ENCODE peak calls at places on chromosomes 16 and 17, in nine cellular contexts. One of them, this sample, is unnamed.

GRCh38 chr17:69246726-69247375 is 18.2 kb upstream of the ABCA10 start:
- DNase-seq in adrenal gland: no peak
- DNase-seq in A549: peak; percentile 31
- DNase-seq in sigmoid colon: no peak
- DNase-seq in IMR-90: peak; percentile 55
- DNase-seq in body of pancreas: no peak
- DNase-seq in suprapubic skin: no peak
- DNase-seq in uterus: no peak
- DNase-seq in ovary: no peak
- DNase-seq in this sample: no peak

GRCh38 chr17:31008374-31009035 is 37.7 kb downstream of the RNF135 start:
- DNase-seq in suprapubic skin: peak; percentile 72
- DNase-seq in adrenal gland: peak; percentile 55
- DNase-seq in ovary: peak; percentile 61
- DNase-seq in body of pancreas: peak; percentile 74
- DNase-seq in sigmoid colon: peak; percentile 73
- DNase-seq in uterus: peak; percentile 30
- DNase-seq in IMR-90: peak; percentile 45
- DNase-seq in A549: no peak
- DNase-seq in this sample: no peak

GRCh38 chr17:17757391-17757791 is 76.1 kb downstream of the RAI1 start:
- DNase-seq in adrenal gland: no peak
- DNase-seq in A549: no peak
- DNase-seq in ovary: no peak
- DNase-seq in suprapubic skin: no peak
- DNase-seq in sigmoid colon: no peak
- DNase-seq in uterus: no peak
- DNase-seq in IMR-90: no peak
- DNase-seq in body of pancreas: no peak
- DNase-seq in this sample: no peak

GRCh38 chr16:86926695-86927094 is 348.3 kb downstream of the FOXL1 start:
- DNase-seq in suprapubic skin: no peak
- DNase-seq in A549: no peak
- DNase-seq in body of pancreas: no peak
- DNase-seq in IMR-90: no peak
- DNase-seq in sigmoid colon: no peak
- DNase-seq in adrenal gland: no peak
- DNase-seq in ovary: no peak
- DNase-seq in uterus: no peak
- DNase-seq in this sample: no peak

GRCh38 chr16:17404903-17405691 is 65.7 kb downstream of the XYLT1 start:
- DNase-seq in IMR-90: peak; percentile 49
- DNase-seq in ovary: peak; percentile 79
- DNase-seq in A549: no peak
- DNase-seq in uterus: peak; percentile 65
- DNase-seq in body of pancreas: peak; percentile 50
- DNase-seq in suprapubic skin: peak; percentile 91
- DNase-seq in sigmoid colon: peak; percentile 97
- DNase-seq in adrenal gland: peak; percentile 95
- DNase-seq in this sample: peak; percentile 77

GRCh38 chr16:85557083-85557975 is 55.8 kb upstream of the GSE1 start:
- DNase-seq in IMR-90: no peak
- DNase-seq in adrenal gland: no peak
- DNase-seq in suprapubic skin: no peak
- DNase-seq in sigmoid colon: no peak
- DNase-seq in A549: peak; percentile 63
- DNase-seq in uterus: peak; percentile 43
- DNase-seq in body of pancreas: peak; percentile 70
- DNase-seq in ovary: no peak
- DNase-seq in this sample: peak; percentile 48

GRCh38 chr16:6481894-6482293 is 850.8 kb upstream of the RBFOX1 start:
- DNase-seq in adrenal gland: no peak
- DNase-seq in uterus: no peak
- DNase-seq in IMR-90: no peak
- DNase-seq in A549: no peak
- DNase-seq in suprapubic skin: no peak
- DNase-seq in ovary: no peak
- DNase-seq in sigmoid colon: no peak
- DNase-seq in body of pancreas: no peak
- DNase-seq in this sample: no peak

GRCh38 chr17:73232587-73233373 is 28.9 kb downstream of the CPSF4L start:
- DNase-seq in adrenal gland: peak; percentile 29
- DNase-seq in uterus: peak; percentile 33
- DNase-seq in A549: peak; percentile 55
- DNase-seq in body of pancreas: peak; percentile 54
- DNase-seq in ovary: no peak
- DNase-seq in IMR-90: peak; percentile 23
- DNase-seq in sigmoid colon: peak; percentile 70
- DNase-seq in suprapubic skin: peak; percentile 77
- DNase-seq in this sample: peak; percentile 43

GRCh38 chr16:66491716-66492064 is 58.2 kb downstream of the TK2 start:
- DNase-seq in suprapubic skin: peak; percentile 27
- DNase-seq in IMR-90: no peak
- DNase-seq in adrenal gland: no peak
- DNase-seq in ovary: no peak
- DNase-seq in body of pancreas: no peak
- DNase-seq in uterus: no peak
- DNase-seq in A549: no peak
- DNase-seq in sigmoid colon: peak; percentile 46
- DNase-seq in this sample: no peak

GRCh38 chr16:66490774-66491715 is 58.9 kb downstream of the TK2 start:
- DNase-seq in IMR-90: no peak
- DNase-seq in uterus: no peak
- DNase-seq in adrenal gland: no peak
- DNase-seq in ovary: no peak
- DNase-seq in body of pancreas: no peak
- DNase-seq in suprapubic skin: peak; percentile 56
- DNase-seq in A549: no peak
- DNase-seq in sigmoid colon: peak; percentile 57
- DNase-seq in this sample: peak; percentile 5

GRCh38 chr16:66489818-66490217 is 60.1 kb downstream of the TK2 start:
- DNase-seq in suprapubic skin: no peak
- DNase-seq in body of pancreas: no peak
- DNase-seq in adrenal gland: no peak
- DNase-seq in sigmoid colon: peak; percentile 36
- DNase-seq in A549: no peak
- DNase-seq in ovary: no peak
- DNase-seq in IMR-90: no peak
- DNase-seq in uterus: no peak
- DNase-seq in this sample: no peak

GRCh38 chr16:66487580-66488235 is 60.6 kb downstream of the BEAN1 start:
- DNase-seq in body of pancreas: no peak
- DNase-seq in A549: no peak
- DNase-seq in suprapubic skin: peak; percentile 39
- DNase-seq in IMR-90: no peak
- DNase-seq in ovary: no peak
- DNase-seq in adrenal gland: no peak
- DNase-seq in uterus: peak; percentile 11
- DNase-seq in sigmoid colon: peak; percentile 58
- DNase-seq in this sample: peak; percentile 9

GRCh38 chr16:66489385-66489784 is 60.5 kb downstream of the TK2 start:
- DNase-seq in adrenal gland: no peak
- DNase-seq in A549: no peak
- DNase-seq in sigmoid colon: peak; percentile 5
- DNase-seq in ovary: no peak
- DNase-seq in uterus: no peak
- DNase-seq in IMR-90: no peak
- DNase-seq in suprapubic skin: no peak
- DNase-seq in body of pancreas: no peak
- DNase-seq in this sample: peak; percentile 4
- H3K4me1 ChIP-seq in adrenal gland: peaks cover 11% of the 10 kb centered on the region
- H3K4me1 ChIP-seq in A549: peaks cover 12% of the 10 kb centered on the region
- H3K4me1 ChIP-seq in sigmoid colon: peaks cover 12% of the 10 kb centered on the region
- H3K4me1 ChIP-seq in ovary: no peaks in the 10 kb centered on the region
- H3K4me1 ChIP-seq in uterus: no peaks in the 10 kb centered on the region
- H3K4me1 ChIP-seq in IMR-90: peaks cover 11% of the 10 kb centered on the region
- H3K4me1 ChIP-seq in suprapubic skin: peaks cover 13% of the 10 kb centered on the region
- H3K4me1 ChIP-seq in body of pancreas: peaks cover 10% of the 10 kb centered on the region
- H3K4me1 ChIP-seq in this sample: no peaks in the 10 kb centered on the region

GRCh38 chr16:50593410-50594139 is 45.4 kb downstream of the NKD1 start:
- DNase-seq in sigmoid colon: no peak
- DNase-seq in A549: no peak
- DNase-seq in uterus: no peak
- DNase-seq in ovary: no peak
- DNase-seq in suprapubic skin: no peak
- DNase-seq in adrenal gland: no peak
- DNase-seq in body of pancreas: no peak
- DNase-seq in IMR-90: no peak
- DNase-seq in this sample: no peak

GRCh38 chr16:50596762-50597450 is 48.7 kb downstream of the NKD1 start:
- DNase-seq in uterus: no peak
- DNase-seq in body of pancreas: no peak
- DNase-seq in A549: no peak
- DNase-seq in IMR-90: no peak
- DNase-seq in sigmoid colon: no peak
- DNase-seq in adrenal gland: no peak
- DNase-seq in suprapubic skin: no peak
- DNase-seq in ovary: no peak
- DNase-seq in this sample: no peak

GRCh38 chr16:50595854-50596253 is 47.7 kb downstream of the NKD1 start:
- DNase-seq in body of pancreas: no peak
- DNase-seq in sigmoid colon: no peak
- DNase-seq in IMR-90: no peak
- DNase-seq in uterus: no peak
- DNase-seq in ovary: no peak
- DNase-seq in adrenal gland: no peak
- DNase-seq in suprapubic skin: no peak
- DNase-seq in A549: no peak
- DNase-seq in this sample: no peak

GRCh38 chr16:50592996-50593395 is 44.8 kb downstream of the NKD1 start:
- DNase-seq in uterus: no peak
- DNase-seq in sigmoid colon: no peak
- DNase-seq in body of pancreas: no peak
- DNase-seq in ovary: no peak
- DNase-seq in adrenal gland: no peak
- DNase-seq in suprapubic skin: no peak
- DNase-seq in IMR-90: no peak
- DNase-seq in A549: no peak
- DNase-seq in this sample: no peak

GRCh38 chr16:50594332-50595260 is 46.4 kb downstream of the NKD1 start:
- DNase-seq in adrenal gland: peak; percentile 77
- DNase-seq in body of pancreas: no peak
- DNase-seq in sigmoid colon: no peak
- DNase-seq in suprapubic skin: no peak
- DNase-seq in ovary: no peak
- DNase-seq in IMR-90: no peak
- DNase-seq in uterus: no peak
- DNase-seq in A549: no peak
- DNase-seq in this sample: no peak
- TF ChIP-seq POLR2A in adrenal gland: no peak
- TF ChIP-seq POLR2A in body of pancreas: no peak
- TF ChIP-seq POLR2A in sigmoid colon: no peak
- TF ChIP-seq POLR2A in suprapubic skin: no peak
- TF ChIP-seq POLR2A in ovary: no peak
- TF ChIP-seq POLR2A in IMR-90: no peak
- TF ChIP-seq POLR2A in uterus: no peak
- TF ChIP-seq POLR2A in A549: no peak
- TF ChIP-seq POLR2A in this sample: no peak

GRCh38 chr17:29590979-29591736 is 1.7 kb upstream of the GIT1 start:
- DNase-seq in uterus: peak; percentile 77
- DNase-seq in adrenal gland: peak; percentile 57
- DNase-seq in ovary: peak; percentile 71
- DNase-seq in IMR-90: peak; percentile 45
- DNase-seq in sigmoid colon: peak; percentile 86
- DNase-seq in A549: peak; percentile 91
- DNase-seq in body of pancreas: peak; percentile 53
- DNase-seq in suprapubic skin: no peak
- DNase-seq in this sample: peak; percentile 56
- H3K4me3 ChIP-seq in uterus: peak overlapping the region; percentile 16
- H3K4me3 ChIP-seq in adrenal gland: no peak overlapping the region
- H3K4me3 ChIP-seq in ovary: peak overlapping the region; percentile 28
- H3K4me3 ChIP-seq in IMR-90: no peak overlapping the region
- H3K4me3 ChIP-seq in sigmoid colon: peak overlapping the region; percentile 10
- H3K4me3 ChIP-seq in A549: peak overlapping the region; percentile 82
- H3K4me3 ChIP-seq in body of pancreas: no peak overlapping the region
- H3K4me3 ChIP-seq in suprapubic skin: peak overlapping the region; percentile 88
- H3K4me3 ChIP-seq in this sample: peak overlapping the region; percentile 69

GRCh38 chr16:57893559-57894389 is 77.2 kb downstream of the CNGB1 start:
- DNase-seq in ovary: no peak
- DNase-seq in adrenal gland: peak; percentile 41
- DNase-seq in suprapubic skin: no peak
- DNase-seq in uterus: no peak
- DNase-seq in A549: peak; percentile 86
- DNase-seq in body of pancreas: peak; percentile 25
- DNase-seq in IMR-90: peak; percentile 91
- DNase-seq in sigmoid colon: no peak
- DNase-seq in this sample: no peak
- H3K4me1 ChIP-seq in ovary: no peaks in the 10 kb centered on the region
- H3K4me1 ChIP-seq in adrenal gland: peaks cover 32% of the 10 kb centered on the region
- H3K4me1 ChIP-seq in suprapubic skin: peaks cover 8% of the 10 kb centered on the region
- H3K4me1 ChIP-seq in uterus: no peaks in the 10 kb centered on the region
- H3K4me1 ChIP-seq in A549: peaks cover 65% of the 10 kb centered on the region
- H3K4me1 ChIP-seq in body of pancreas: peaks cover 41% of the 10 kb centered on the region
- H3K4me1 ChIP-seq in IMR-90: peaks cover 10% of the 10 kb centered on the region
- H3K4me1 ChIP-seq in sigmoid colon: no peaks in the 10 kb centered on the region
- H3K4me1 ChIP-seq in this sample: no peaks in the 10 kb centered on the region